ENCODE peak calls at places on chromosomes 1 and 21, in four cellular contexts. B, N, M and Z are unnamed samples.
A peak's percentile ranks its signal among the peaks of the same experiment; 100 is the strongest.

GRCh38 chr1:192861860-192862259 is 53.0 kb downstream of the RGS2 start:
- DNase-seq in B (no peak), N (no peak), M (no peak), Z (no peak)

GRCh38 chr1:51899022-51899421 is 20.5 kb upstream of the NRDC start:
- DNase-seq in B (no peak), N (no peak), M (no peak), Z (no peak)

GRCh38 chr1:202007703-202008489 is 2.5 kb upstream of the ELF3 start:
- DNase-seq in B (no peak), N (no peak), M (peak; percentile 74), Z (peak; percentile 84)

GRCh38 chr21:26769613-26770188 is 75.5 kb downstream of the ADAMTS1 start:
- DNase-seq in B (peak; percentile 32), N (no peak), M (no peak), Z (no peak)

GRCh38 chr21:38852278-38852677 is 46.5 kb downstream of the ETS2 start:
- DNase-seq in B (no peak), N (no peak), M (peak; percentile 25), Z (no peak)

GRCh38 chr1:107964397-107965111 is 426 bp downstream of the VAV3 start:
- DNase-seq in B (no peak), N (no peak), M (no peak), Z (peak; percentile 58)

GRCh38 chr1:72281144-72281543 is 1.2 kb downstream of the NEGR1 start:
- DNase-seq in B (no peak), N (no peak), M (no peak), Z (no peak)

GRCh38 chr1:78884685-78885452 is 121.7 kb downstream of the ADGRL4 start:
- DNase-seq in B (no peak), N (no peak), M (no peak), Z (no peak)

DNA sequence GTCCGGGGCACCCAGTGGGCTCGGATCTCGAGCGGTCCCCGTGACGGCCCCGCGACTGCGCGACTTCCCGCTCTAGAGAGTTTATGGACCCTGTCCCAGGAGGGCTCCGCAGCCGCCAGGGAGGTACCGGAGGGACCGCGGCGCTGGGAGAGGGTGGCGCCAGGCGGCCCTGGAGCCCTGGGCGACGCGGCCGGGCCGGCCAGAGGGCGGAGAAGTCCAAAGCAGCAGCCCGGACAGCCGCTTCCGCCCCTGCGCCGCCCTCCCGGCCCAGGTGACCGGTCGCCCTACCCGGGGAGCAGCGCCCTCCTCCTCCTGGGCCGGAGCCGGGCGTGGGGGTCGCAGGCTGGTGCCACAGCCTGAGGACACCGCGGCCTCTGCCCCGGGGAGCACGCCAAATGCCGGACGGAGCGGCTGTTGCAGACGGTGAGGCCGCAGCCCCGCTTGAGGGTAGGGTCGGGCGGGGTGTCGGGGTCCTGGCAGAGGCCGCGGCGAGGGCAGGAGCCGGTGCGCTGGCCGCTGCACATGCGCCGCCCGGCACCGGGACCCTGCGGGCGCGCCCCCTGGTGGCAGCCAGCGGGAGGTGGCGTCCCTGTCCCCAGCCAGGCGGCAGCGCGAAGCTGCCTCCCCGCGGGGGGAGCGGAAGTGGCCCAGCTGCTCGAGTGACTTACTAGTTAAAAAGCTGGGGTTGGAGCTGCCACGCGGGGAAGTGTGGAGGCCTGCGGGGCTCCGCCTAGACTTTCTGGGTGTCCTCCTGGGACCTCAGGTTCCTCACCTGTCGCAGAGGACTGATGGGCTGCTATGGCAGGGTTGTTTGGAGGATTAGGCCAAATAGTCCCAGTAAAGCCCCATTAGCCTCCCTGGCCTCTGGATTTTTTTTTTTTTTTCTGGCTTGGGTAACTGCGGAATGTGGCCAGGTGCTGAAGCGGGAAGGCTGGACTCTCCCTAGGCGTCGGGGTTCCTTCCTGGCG is 20.9 kb upstream of the ZNF678 start:
- DNase-seq in B (peak; percentile 78), N (peak; percentile 73), M (peak; percentile 36), Z (peak; percentile 89)
- H3K27ac ChIP-seq in B (peak overlapping the region; percentile 68), N (peak overlapping the region; percentile 98), M (no peak overlapping the region), Z (peak overlapping the region; percentile 41)

DNA sequence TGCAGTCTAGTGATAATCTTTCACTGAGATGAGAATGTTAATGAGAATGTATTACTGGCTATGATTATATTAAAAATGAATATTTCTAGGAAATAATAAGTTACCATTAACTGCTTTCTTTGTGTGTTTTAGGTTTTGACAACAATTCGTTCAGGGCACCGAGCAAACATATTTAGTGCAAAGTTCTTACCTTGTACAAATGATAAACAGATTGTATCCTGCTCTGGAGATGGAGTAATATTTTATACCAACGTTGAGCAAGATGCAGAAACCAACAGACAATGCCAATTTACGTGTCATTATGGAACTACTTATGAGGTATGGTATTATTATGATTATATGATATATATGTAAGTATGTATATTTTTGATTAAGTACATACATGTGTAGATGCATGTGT is 37.8 kb upstream of the MPC2 start:
- DNase-seq in B (no peak), N (no peak), M (no peak), Z (no peak)
- TF ChIP-seq POLR2A in B (no peak), N (no peak), M (no peak), Z (no peak)

DNA sequence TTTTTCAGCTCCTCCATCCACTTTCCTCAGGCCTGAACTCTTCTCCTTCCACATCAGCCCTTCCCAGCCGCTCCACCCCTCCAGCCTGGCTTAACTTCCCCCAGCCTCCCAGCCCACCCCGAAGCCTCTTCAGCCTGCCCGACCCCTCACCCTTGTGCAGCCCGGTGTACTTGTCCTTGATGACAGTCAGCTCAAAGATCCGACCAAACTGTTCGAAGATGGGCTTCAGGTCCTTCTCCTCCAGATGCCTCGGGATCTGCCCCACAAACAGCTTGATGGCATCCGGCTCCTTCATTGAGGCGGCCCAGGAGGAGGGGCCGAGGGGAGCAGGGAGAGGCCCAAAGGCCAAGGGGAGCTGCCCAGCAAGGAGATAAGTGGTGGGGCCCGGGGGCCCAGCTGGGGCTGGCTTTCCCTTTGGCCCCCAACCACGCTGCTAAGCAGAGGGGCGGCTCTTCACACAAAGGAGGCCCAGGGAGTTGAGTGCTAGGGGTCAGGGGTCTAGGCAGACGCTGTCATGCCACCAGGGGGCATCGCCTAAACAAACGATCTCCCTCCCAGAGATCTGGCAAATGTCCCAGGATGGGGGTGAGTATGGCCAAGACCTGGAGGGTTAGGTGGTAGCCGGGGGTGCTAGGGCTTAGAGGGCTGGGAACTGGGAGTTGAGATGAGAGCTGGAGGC is 738 bp downstream of the CELF3 start:
- DNase-seq in B (no peak), N (no peak), M (peak; percentile 19), Z (no peak)
- H3K27ac ChIP-seq in B (no peak overlapping the region), N (no peak overlapping the region), M (no peak overlapping the region), Z (no peak overlapping the region)

DNA sequence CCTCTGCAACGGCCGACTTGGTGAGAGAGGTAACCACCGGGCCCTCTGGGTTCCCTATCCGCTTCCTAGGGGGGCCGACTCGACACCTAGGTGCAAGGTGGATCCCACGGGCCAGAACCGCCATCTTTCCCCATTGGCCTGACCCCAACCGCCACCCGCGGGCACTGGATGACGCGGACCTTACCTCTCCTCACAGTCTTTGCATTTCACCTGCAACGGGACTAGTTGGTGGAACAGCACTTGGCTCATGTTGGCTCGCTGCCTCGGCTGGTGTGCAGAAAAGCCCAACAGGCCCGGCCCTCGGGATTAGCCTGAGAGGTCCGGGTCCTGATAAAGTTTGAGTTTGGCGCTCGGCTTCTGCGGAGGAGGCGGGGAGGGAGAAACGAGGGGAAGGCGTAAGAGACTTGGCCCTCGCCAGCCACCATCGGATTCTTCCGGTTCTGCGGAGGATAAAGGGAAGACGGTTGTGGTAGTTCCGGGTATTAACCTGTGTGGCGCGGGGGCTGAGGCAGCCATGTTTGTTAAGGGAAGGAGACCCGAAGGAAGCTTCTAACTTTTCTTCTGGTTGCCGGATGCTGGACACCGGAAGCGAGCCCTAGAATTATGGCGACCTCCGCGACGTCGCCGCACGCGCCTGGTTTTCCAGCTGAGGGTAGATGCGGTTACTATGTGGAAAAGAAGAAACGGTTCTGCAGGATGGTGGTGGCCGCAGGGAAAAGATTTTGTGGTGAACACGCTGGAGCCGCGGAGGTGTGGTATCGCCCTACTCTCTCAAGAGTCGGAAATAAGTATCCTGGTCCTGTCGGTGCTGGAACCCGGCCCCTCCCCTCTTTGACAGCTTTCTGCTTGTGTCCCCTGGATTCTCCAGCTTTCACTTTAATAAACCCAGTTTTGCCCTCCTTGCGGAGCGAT is at the start of the genes SASS6 and TRMT13:
- DNase-seq in B (peak; percentile 96), N (peak; percentile 69), M (peak; percentile 92), Z (peak; percentile 99)
- TF ChIP-seq POLR2A in B (no peak), N (peak; percentile 50), M (peak; percentile 84), Z (no peak)

GRCh38 chr1:18724801-18725200 is 94.2 kb downstream of the PAX7 start:
- DNase-seq in B (no peak), N (no peak), M (no peak), Z (no peak)

GRCh38 chr1:18725231-18725895 is 94.7 kb downstream of the PAX7 start:
- DNase-seq in B (no peak), N (no peak), M (no peak), Z (no peak)

GRCh38 chr1:18730321-18730720 is 99.7 kb downstream of the PAX7 start:
- DNase-seq in B (no peak), N (no peak), M (no peak), Z (no peak)

GRCh38 chr1:18726388-18726787 is 95.7 kb downstream of the PAX7 start:
- DNase-seq in B (no peak), N (no peak), M (no peak), Z (no peak)

GRCh38 chr1:18727956-18728355 is 97.3 kb downstream of the PAX7 start:
- DNase-seq in B (no peak), N (no peak), M (no peak), Z (no peak)
- H3K27ac ChIP-seq in B (no peak overlapping the region), N (no peak overlapping the region), M (no peak overlapping the region), Z (no peak overlapping the region)

GRCh38 chr1:189609206-189609605 is 868.5 kb downstream of the BRINP3 start:
- DNase-seq in B (no peak), N (no peak), M (no peak), Z (no peak)
- TF ChIP-seq POLR2A in B (no peak), N (no peak), M (no peak), Z (no peak)

DNA sequence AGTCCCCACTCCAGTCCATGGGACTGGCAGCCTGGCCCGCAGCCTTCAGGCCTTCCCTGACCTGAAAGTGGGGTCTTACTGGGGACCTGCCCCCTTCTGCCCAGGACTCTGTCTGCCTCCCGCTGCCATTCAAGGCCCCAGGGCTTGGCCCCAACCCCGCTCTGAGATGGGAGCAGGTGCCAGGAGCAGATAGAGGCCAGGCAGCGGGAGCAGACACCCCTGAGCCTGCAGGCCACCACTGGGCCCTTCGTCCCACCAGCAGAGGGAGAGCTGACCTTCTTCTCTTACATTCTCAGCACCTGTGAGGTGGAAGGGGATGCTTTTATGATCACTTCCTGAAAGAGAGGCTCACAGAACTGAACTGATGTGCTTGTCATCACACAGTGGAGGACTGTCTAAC is 62.2 kb upstream of the TINAGL1 start:
- DNase-seq in B (no peak), N (no peak), M (no peak), Z (no peak)
- H3K27ac ChIP-seq in B (no peak overlapping the region), N (no peak overlapping the region), M (no peak overlapping the region), Z (no peak overlapping the region)

DNA sequence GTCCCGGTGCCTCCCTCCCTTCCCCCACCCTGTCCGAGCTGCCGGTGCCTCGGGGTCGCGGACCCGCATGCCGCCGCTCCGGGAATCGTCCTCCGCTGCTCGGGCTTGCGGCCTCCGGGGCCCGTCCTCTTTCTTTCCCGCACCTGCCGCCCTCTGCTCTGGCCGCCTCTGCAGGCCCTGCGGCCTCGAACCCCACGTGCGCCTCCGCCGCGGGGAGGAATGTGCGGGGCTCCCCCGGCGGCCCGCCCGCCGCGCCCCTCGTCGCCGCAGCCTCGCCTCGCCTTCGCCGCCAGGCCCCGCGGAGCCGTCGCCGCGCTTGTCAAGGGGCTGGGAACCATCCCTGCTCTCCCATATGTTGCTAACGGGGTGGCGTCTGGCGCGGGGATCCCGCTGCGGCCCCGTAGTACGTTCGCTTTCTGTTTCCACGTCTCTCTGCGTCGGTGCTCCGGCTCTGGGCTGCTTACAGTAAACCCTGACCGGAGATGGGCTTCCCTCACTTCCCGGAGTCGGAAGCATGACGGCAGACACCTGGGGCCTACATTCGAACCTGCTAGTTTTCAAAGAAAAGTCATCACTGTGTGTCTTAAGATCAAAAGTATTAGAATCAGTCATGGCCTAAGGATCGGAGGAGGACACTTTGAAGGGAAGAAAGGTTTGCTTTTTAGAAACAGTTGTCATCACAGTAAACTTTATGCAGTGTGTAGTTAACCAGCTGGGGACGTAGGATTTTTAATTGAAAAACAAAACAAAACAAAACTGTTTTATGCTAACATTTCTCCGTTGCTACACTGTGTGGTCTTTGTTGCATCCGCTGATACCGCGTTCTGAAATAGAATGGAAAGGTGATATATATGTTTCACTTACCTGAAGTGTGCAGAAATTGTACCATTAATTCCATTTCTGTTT is 68.9 kb downstream of the SLC35A3 start:
- DNase-seq in B (peak; percentile 66), N (no peak), M (peak; percentile 59), Z (peak; percentile 84)
- TF ChIP-seq POLR2A in B (no peak), N (no peak), M (no peak), Z (peak; percentile 35)